ENCODE peak calls at places on chromosomes 1 and 21, in eight cellular contexts. One of them, this sample, is unnamed.
A peak's percentile ranks its signal among the peaks of the same experiment; 100 is the strongest.

GRCh38 chr1:181141431-181141910 is 53.0 kb downstream of the IER5 start:
- DNase-seq in uterus: peak; percentile 35
- DNase-seq in HFFc6: peak; percentile 89
- DNase-seq in HS-27A: no peak
- DNase-seq in neuronal stem cell: no peak
- DNase-seq in AG09319: no peak
- DNase-seq in SK-N-DZ: no peak
- DNase-seq in CD4-positive, CD25-positive, alpha-beta regulatory T cell: peak; percentile 85
- DNase-seq in this sample: no peak

GRCh38 chr1:161473363-161473762 is 31.9 kb upstream of the FCGR2A start:
- DNase-seq in uterus: no peak
- DNase-seq in HFFc6: peak; percentile 22
- DNase-seq in HS-27A: no peak
- DNase-seq in neuronal stem cell: peak; percentile 21
- DNase-seq in AG09319: no peak
- DNase-seq in SK-N-DZ: no peak
- DNase-seq in CD4-positive, CD25-positive, alpha-beta regulatory T cell: no peak
- DNase-seq in this sample: peak; percentile 55

GRCh38 chr1:64505944-64506658 is 36.2 kb downstream of the CACHD1 start:
- DNase-seq in uterus: peak; percentile 17
- DNase-seq in HFFc6: no peak
- DNase-seq in HS-27A: no peak
- DNase-seq in neuronal stem cell: no peak
- DNase-seq in AG09319: no peak
- DNase-seq in SK-N-DZ: no peak
- DNase-seq in CD4-positive, CD25-positive, alpha-beta regulatory T cell: peak; percentile 29
- DNase-seq in this sample: no peak

GRCh38 chr1:11893907-11894251 is 32.3 kb downstream of the KIAA2013 start:
- DNase-seq in uterus: no peak
- DNase-seq in HFFc6: peak; percentile 23
- DNase-seq in HS-27A: no peak
- DNase-seq in neuronal stem cell: peak; percentile 41
- DNase-seq in AG09319: no peak
- DNase-seq in SK-N-DZ: peak; percentile 45
- DNase-seq in CD4-positive, CD25-positive, alpha-beta regulatory T cell: peak; percentile 54
- DNase-seq in this sample: peak; percentile 81

GRCh38 chr1:24074817-24075725 is 36.9 kb downstream of the MYOM3 start:
- DNase-seq in uterus: no peak
- DNase-seq in HFFc6: no peak
- DNase-seq in HS-27A: no peak
- DNase-seq in neuronal stem cell: no peak
- DNase-seq in AG09319: no peak
- DNase-seq in SK-N-DZ: no peak
- DNase-seq in CD4-positive, CD25-positive, alpha-beta regulatory T cell: no peak
- DNase-seq in this sample: no peak

GRCh38 chr1:152110860-152111514 is 4.3 kb downstream of the TCHH start:
- DNase-seq in uterus: peak; percentile 11
- DNase-seq in HFFc6: peak; percentile 10
- DNase-seq in HS-27A: no peak
- DNase-seq in neuronal stem cell: peak; percentile 20
- DNase-seq in AG09319: no peak
- DNase-seq in SK-N-DZ: peak; percentile 62
- DNase-seq in CD4-positive, CD25-positive, alpha-beta regulatory T cell: peak; percentile 61
- DNase-seq in this sample: peak; percentile 67

GRCh38 chr1:12634696-12635202 is 9.1 kb upstream of the AADACL4 start:
- DNase-seq in uterus: no peak
- DNase-seq in HFFc6: no peak
- DNase-seq in HS-27A: no peak
- DNase-seq in neuronal stem cell: no peak
- DNase-seq in AG09319: no peak
- DNase-seq in SK-N-DZ: no peak
- DNase-seq in CD4-positive, CD25-positive, alpha-beta regulatory T cell: no peak
- DNase-seq in this sample: no peak

GRCh38 chr1:94527447-94528031 is 14.0 kb downstream of the F3 start:
- DNase-seq in uterus: no peak
- DNase-seq in HFFc6: peak; percentile 79
- DNase-seq in HS-27A: no peak
- DNase-seq in neuronal stem cell: no peak
- DNase-seq in AG09319: no peak
- DNase-seq in SK-N-DZ: no peak
- DNase-seq in CD4-positive, CD25-positive, alpha-beta regulatory T cell: no peak
- DNase-seq in this sample: no peak

GRCh38 chr1:155226910-155227260 is 18.4 kb downstream of the MTX1 start:
- DNase-seq in uterus: no peak
- DNase-seq in HFFc6: peak; percentile 44
- DNase-seq in HS-27A: no peak
- DNase-seq in neuronal stem cell: peak; percentile 66
- DNase-seq in AG09319: no peak
- DNase-seq in SK-N-DZ: peak; percentile 76
- DNase-seq in CD4-positive, CD25-positive, alpha-beta regulatory T cell: peak; percentile 63
- DNase-seq in this sample: peak; percentile 74

GRCh38 chr1:64133036-64133435 is 70.4 kb upstream of the UBE2U start:
- DNase-seq in uterus: no peak
- DNase-seq in HFFc6: peak; percentile 96
- DNase-seq in HS-27A: peak; percentile 95
- DNase-seq in neuronal stem cell: no peak
- DNase-seq in AG09319: peak; percentile 72
- DNase-seq in SK-N-DZ: no peak
- DNase-seq in CD4-positive, CD25-positive, alpha-beta regulatory T cell: no peak
- DNase-seq in this sample: no peak

GRCh38 chr1:28190996-28191645 is 14.6 kb upstream of the PTAFR start:
- DNase-seq in uterus: no peak
- DNase-seq in HFFc6: no peak
- DNase-seq in HS-27A: no peak
- DNase-seq in neuronal stem cell: no peak
- DNase-seq in AG09319: no peak
- DNase-seq in SK-N-DZ: peak; percentile 48
- DNase-seq in CD4-positive, CD25-positive, alpha-beta regulatory T cell: no peak
- DNase-seq in this sample: no peak

GRCh38 chr1:97630968-97631367 is 289.9 kb downstream of the DPYD start:
- DNase-seq in uterus: no peak
- DNase-seq in HFFc6: no peak
- DNase-seq in HS-27A: no peak
- DNase-seq in neuronal stem cell: no peak
- DNase-seq in AG09319: no peak
- DNase-seq in SK-N-DZ: no peak
- DNase-seq in CD4-positive, CD25-positive, alpha-beta regulatory T cell: no peak
- DNase-seq in this sample: peak; percentile 47

GRCh38 chr1:215971793-215972441 is 404.8 kb downstream of the KCTD3 start:
- DNase-seq in uterus: no peak
- DNase-seq in HFFc6: no peak
- DNase-seq in HS-27A: no peak
- DNase-seq in neuronal stem cell: no peak
- DNase-seq in AG09319: no peak
- DNase-seq in SK-N-DZ: no peak
- DNase-seq in CD4-positive, CD25-positive, alpha-beta regulatory T cell: no peak
- DNase-seq in this sample: no peak

GRCh38 chr21:44520326-44521300 is 19.4 kb downstream of the KRTAP10-1 start:
- DNase-seq in uterus: no peak
- DNase-seq in HFFc6: no peak
- DNase-seq in HS-27A: no peak
- DNase-seq in neuronal stem cell: no peak
- DNase-seq in AG09319: no peak
- DNase-seq in SK-N-DZ: no peak
- DNase-seq in CD4-positive, CD25-positive, alpha-beta regulatory T cell: no peak
- DNase-seq in this sample: no peak

GRCh38 chr1:37147397-37147831 is 113.1 kb upstream of the GRIK3 start:
- DNase-seq in uterus: no peak
- DNase-seq in HFFc6: no peak
- DNase-seq in HS-27A: no peak
- DNase-seq in neuronal stem cell: no peak
- DNase-seq in AG09319: no peak
- DNase-seq in SK-N-DZ: no peak
- DNase-seq in CD4-positive, CD25-positive, alpha-beta regulatory T cell: no peak
- DNase-seq in this sample: peak; percentile 27

GRCh38 chr1:24318988-24319863 is at the start of gene GRHL3:
- DNase-seq in uterus: no peak
- DNase-seq in HFFc6: no peak
- DNase-seq in HS-27A: no peak
- DNase-seq in neuronal stem cell: no peak
- DNase-seq in AG09319: no peak
- DNase-seq in SK-N-DZ: no peak
- DNase-seq in CD4-positive, CD25-positive, alpha-beta regulatory T cell: no peak
- DNase-seq in this sample: peak; percentile 60

GRCh38 chr1:1273152-1273534 is 511 bp downstream of the UBE2J2 start:
- DNase-seq in uterus: no peak
- DNase-seq in HFFc6: no peak
- DNase-seq in HS-27A: no peak
- DNase-seq in neuronal stem cell: no peak
- DNase-seq in AG09319: no peak
- DNase-seq in SK-N-DZ: no peak
- DNase-seq in CD4-positive, CD25-positive, alpha-beta regulatory T cell: no peak
- DNase-seq in this sample: no peak

GRCh38 chr1:200869753-200870391 is 2.9 kb upstream of the GPR25 start:
- DNase-seq in uterus: no peak
- DNase-seq in HFFc6: no peak
- DNase-seq in HS-27A: no peak
- DNase-seq in neuronal stem cell: no peak
- DNase-seq in AG09319: no peak
- DNase-seq in SK-N-DZ: no peak
- DNase-seq in CD4-positive, CD25-positive, alpha-beta regulatory T cell: peak; percentile 39
- DNase-seq in this sample: no peak

GRCh38 chr1:68751723-68752122 is 254.8 kb upstream of the DEPDC1 start:
- DNase-seq in uterus: no peak
- DNase-seq in HFFc6: no peak
- DNase-seq in HS-27A: no peak
- DNase-seq in neuronal stem cell: no peak
- DNase-seq in AG09319: no peak
- DNase-seq in SK-N-DZ: no peak
- DNase-seq in CD4-positive, CD25-positive, alpha-beta regulatory T cell: no peak
- DNase-seq in this sample: no peak

GRCh38 chr1:228917342-228917741 is 182.1 kb downstream of the RHOU start:
- DNase-seq in uterus: no peak
- DNase-seq in HFFc6: no peak
- DNase-seq in HS-27A: no peak
- DNase-seq in neuronal stem cell: no peak
- DNase-seq in AG09319: no peak
- DNase-seq in SK-N-DZ: no peak
- DNase-seq in CD4-positive, CD25-positive, alpha-beta regulatory T cell: no peak
- DNase-seq in this sample: no peak